ENCODE peak calls at places on chromosomes 16 and 17, in six cellular contexts. A is CD4-positive, CD25-positive, alpha-beta regulatory T cell; L is GM23248; K is effector memory CD4-positive, alpha-beta T cell; C is RWPE2; M is PC-3. X is an unnamed sample. For H3K36me3 and H3K4me1, the result is how much of the 10 kb centered on the place peaks cover.

GRCh38 chr17:67365762-67366192 is 600 bp downstream of the PSMD12 start:
- DNase-seq in A (no peak), L (peak), K (no peak), C (no peak), M (peak), X (no peak)

GRCh38 chr16:86664518-86665318 is 86.4 kb downstream of the FOXL1 start:
- DNase-seq in A (peak), L (peak), K (no peak), C (peak), M (peak), X (no peak)

GRCh38 chr16:11391576-11391975 is 46.3 kb downstream of the RMI2 start:
- DNase-seq in A (no peak), L (no peak), K (no peak), C (no peak), M (peak), X (no peak)

GRCh38 chr17:12318614-12319266 is 298.1 kb downstream of the MAP2K4 start:
- DNase-seq in A (no peak), L (no peak), K (no peak), C (no peak), M (no peak), X (no peak)

GRCh38 chr17:50920041-50920410 is 53.9 kb upstream of the TOB1 start:
- DNase-seq in A (no peak), L (no peak), K (no peak), C (no peak), M (peak), X (no peak)

GRCh38 chr16:66970775-66971725 is 10.0 kb downstream of the CES3 start:
- DNase-seq in A (no peak), L (peak), K (no peak), C (no peak), M (peak), X (no peak)

GRCh38 chr17:45900723-45901415 is 6.5 kb downstream of the MAPT start:
- DNase-seq in A (no peak), L (no peak), K (no peak), C (no peak), M (no peak), X (no peak)

GRCh38 chr17:14337596-14338079 is 36.8 kb downstream of the HS3ST3B1 start:
- DNase-seq in A (peak), L (no peak), K (no peak), C (no peak), M (no peak), X (no peak)

GRCh38 chr17:10836145-10836544 is 1.7 kb downstream of the PIRT start:
- DNase-seq in A (no peak), L (no peak), K (no peak), C (no peak), M (no peak), X (no peak)

GRCh38 chr17:40093005-40093579 is 7.3 kb downstream of the NR1D1 start:
- DNase-seq in A (no peak), L (no peak), K (no peak), C (no peak), M (no peak), X (no peak)

GRCh38 chr16:4979736-4980660 is 21.9 kb downstream of the SEC14L5 start:
- DNase-seq in A (no peak), L (no peak), K (no peak), C (no peak), M (no peak), X (no peak)

GRCh38 chr17:61474235-61474927 is 22.2 kb downstream of the TBX4 start:
- DNase-seq in A (no peak), L (peak), K (no peak), C (peak), M (peak), X (no peak)

GRCh38 chr17:20926532-20926931 is 116.3 kb downstream of the USP22 start:
- DNase-seq in A (no peak), L (peak), K (no peak), C (no peak), M (peak), X (no peak)

GRCh38 chr17:56540791-56541190 is 52.7 kb upstream of the NOG start:
- DNase-seq in A (no peak), L (no peak), K (no peak), C (no peak), M (no peak), X (no peak)

GRCh38 chr17:49734666-49735490 is 27.1 kb upstream of the SLC35B1 start:
- DNase-seq in A (no peak), L (no peak), K (no peak), C (no peak), M (no peak), X (no peak)

GRCh38 chr16:17347624-17348023 is 123.1 kb downstream of the XYLT1 start:
- DNase-seq in A (no peak), L (no peak), K (no peak), C (no peak), M (no peak), X (no peak)

GRCh38 chr16:11727945-11728543 is 14.6 kb downstream of the TXNDC11 start:
- DNase-seq in A (peak), L (no peak), K (no peak), C (no peak), M (no peak), X (no peak)

GRCh38 chr16:69150146-69150865 is 17.9 kb downstream of the UTP4 start:
- DNase-seq in A (peak), L (peak), K (no peak), C (no peak), M (peak), X (peak)

GRCh38 chr16:70746040-70746707 is 54.8 kb downstream of the VAC14 start:
- DNase-seq in A (no peak), L (peak), K (no peak), C (no peak), M (peak), X (no peak)

GRCh38 chr17:9206989-9207317 is 185.6 kb downstream of the NTN1 start:
- DNase-seq in A (no peak), L (no peak), K (no peak), C (no peak), M (peak), X (no peak)

GRCh38 chr17:58487589-58488427 is at the start of gene HSF5:
- DNase-seq in A (peak), L (no peak), K (peak), C (no peak), M (no peak), X (peak)

GRCh38 chr17:14061666-14062560 is 7.4 kb upstream of the COX10 start:
- DNase-seq in A (no peak), L (peak), K (no peak), C (no peak), M (peak), X (no peak)

GRCh38 chr16:50419116-50419515 is 50.3 kb upstream of the BRD7 start:
- DNase-seq in A (no peak), L (no peak), K (no peak), C (no peak), M (no peak), X (no peak)

GRCh38 chr17:47257651-47258339 is 4.2 kb downstream of the ITGB3 start:
- DNase-seq in A (no peak), L (peak), K (no peak), C (no peak), M (peak), X (no peak)

GRCh38 chr16:57994778-57995177 is 5.7 kb downstream of the ZNF319 start:
- DNase-seq in A (peak), L (peak), K (peak), C (no peak), M (peak), X (no peak)

GRCh38 chr16:10862432-10862831 is 14.6 kb upstream of the CIITA start:
- DNase-seq in A (no peak), L (peak), K (no peak), C (peak), M (peak), X (no peak)

GRCh38 chr17:48760411-48760810 is 31.9 kb upstream of the HOXB13 start:
- DNase-seq in A (no peak), L (no peak), K (no peak), C (no peak), M (peak), X (no peak)

GRCh38 chr17:61160789-61161440 is 238.7 kb upstream of the TBX2 start:
- DNase-seq in A (no peak), L (no peak), K (no peak), C (no peak), M (no peak), X (no peak)

GRCh38 chr17:32746280-32746679 is 130.6 kb downstream of the MYO1D start:
- DNase-seq in A (no peak), L (peak), K (no peak), C (no peak), M (peak), X (no peak)

GRCh38 chr17:48620497-48621139 is 5.5 kb upstream of the HOXB8 start:
- DNase-seq in A (no peak), L (no peak), K (no peak), C (no peak), M (no peak), X (no peak)

GRCh38 chr16:58243528-58244004 is 45.7 kb upstream of the CSNK2A2 start:
- DNase-seq in A (peak), L (no peak), K (no peak), C (no peak), M (peak), X (no peak)

GRCh38 chr17:62778990-62779681 is 29.0 kb downstream of the MARCHF10 start:
- DNase-seq in A (no peak), L (peak), K (no peak), C (peak), M (peak), X (no peak)

GRCh38 chr17:43169561-43170139 is 1.4 kb upstream of the NBR1 start:
- DNase-seq in A (peak), L (peak), K (no peak), C (no peak), M (peak), X (no peak)

GRCh38 chr16:72996291-72997062 is 51.5 kb downstream of the ZFHX3 start:
- DNase-seq in A (no peak), L (no peak), K (no peak), C (no peak), M (peak), X (no peak)
- H3K27ac ChIP-seq in A (no peak), L (no peak), K (no peak), C (peak), M (peak), X (no peak)

GRCh38 chr17:81543339-81543675 is 8.8 kb downstream of the FAAP100 start:
- DNase-seq in A (no peak), L (no peak), K (no peak), C (no peak), M (no peak), X (no peak)

GRCh38 chr17:81546906-81547613 is 5.1 kb downstream of the FAAP100 start:
- DNase-seq in A (no peak), L (no peak), K (no peak), C (no peak), M (no peak), X (no peak)

GRCh38 chr17:81543756-81544155 is 8.4 kb downstream of the FAAP100 start:
- DNase-seq in A (no peak), L (no peak), K (no peak), C (no peak), M (no peak), X (no peak)

GRCh38 chr17:81544281-81544974 is 7.7 kb downstream of the FAAP100 start:
- DNase-seq in A (no peak), L (no peak), K (no peak), C (no peak), M (no peak), X (no peak)

GRCh38 chr17:81545160-81545949 is 6.8 kb downstream of the FAAP100 start:
- DNase-seq in A (no peak), L (no peak), K (no peak), C (no peak), M (no peak), X (no peak)
- H3K36me3 ChIP-seq in A (under half), L (under half), K (half or more), C (half or more), M (under half), X (under half)

DNA sequence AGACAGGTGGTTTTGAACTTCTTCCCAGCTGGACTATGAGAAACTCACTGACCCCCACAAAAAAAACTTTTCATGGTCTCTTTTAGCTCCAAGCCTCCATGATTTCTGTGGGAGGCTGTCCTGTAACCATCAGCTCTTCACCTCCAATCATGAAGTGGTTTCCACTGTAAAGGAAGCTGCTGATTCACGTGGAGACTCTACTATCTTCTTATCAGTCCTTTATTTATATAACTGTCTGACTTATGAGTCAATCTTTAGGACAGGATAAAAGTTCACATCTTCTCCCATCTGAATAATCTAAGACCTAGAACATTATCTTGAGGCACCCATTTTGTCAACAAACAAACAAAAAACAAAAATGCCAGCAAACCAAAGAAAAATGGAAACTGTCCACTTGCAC is 409.9 kb downstream of the SLC39A11 start:
- DNase-seq in A (no peak), L (peak), K (no peak), C (no peak), M (peak), X (no peak)
- H3K4me1 ChIP-seq in A (under half), L (under half), K (under half), C (under half), M (half or more), X (under half)

GRCh38 chr17:65553009-65553645 is 8.3 kb downstream of the AXIN2 start:
- DNase-seq in A (no peak), L (peak), K (no peak), C (no peak), M (no peak), X (no peak)
- H3K27ac ChIP-seq in A (no peak), L (peak), K (no peak), C (no peak), M (no peak), X (no peak)